ENCODE peak calls at places on chromosomes 7 and 10, in six cellular contexts. One of them, this sample, is unnamed.

GRCh38 chr10:14016011-14016536 is 314.6 kb downstream of the FRMD4A start:
- DNase-seq in A549: no peak
- DNase-seq in K562: no peak
- DNase-seq in RPMI8226: peak
- DNase-seq in stimulated activated CD8-positive, alpha-beta memory T cell treated with anti-CD3 and anti-CD28 coated beads, Interleukin-7, amount 100 ng/mL, for 48 hours: no peak
- DNase-seq in AG04449: no peak
- DNase-seq in this sample: no peak

GRCh38 chr7:15720849-15721471 is 34.5 kb upstream of the MEOX2 start:
- DNase-seq in A549: peak
- DNase-seq in K562: peak
- DNase-seq in stimulated activated CD8-positive, alpha-beta memory T cell treated with anti-CD3 and anti-CD28 coated beads, Interleukin-7, amount 100 ng/mL, for 48 hours: no peak
- DNase-seq in AG04449: no peak
- DNase-seq in RPMI8226: peak
- DNase-seq in this sample: peak

GRCh38 chr10:121325490-121326231 is 272.6 kb downstream of the FGFR2 start:
- DNase-seq in A549: peak
- DNase-seq in RPMI8226: no peak
- DNase-seq in K562: no peak
- DNase-seq in AG04449: no peak
- DNase-seq in stimulated activated CD8-positive, alpha-beta memory T cell treated with anti-CD3 and anti-CD28 coated beads, Interleukin-7, amount 100 ng/mL, for 48 hours: no peak
- DNase-seq in this sample: no peak

GRCh38 chr10:18713077-18713476 is 53.8 kb downstream of the ARL5B start:
- DNase-seq in A549: peak
- DNase-seq in AG04449: peak
- DNase-seq in stimulated activated CD8-positive, alpha-beta memory T cell treated with anti-CD3 and anti-CD28 coated beads, Interleukin-7, amount 100 ng/mL, for 48 hours: no peak
- DNase-seq in RPMI8226: no peak
- DNase-seq in K562: no peak
- DNase-seq in this sample: peak

GRCh38 chr10:84407390-84408049 is 79.1 kb downstream of the CCSER2 start:
- DNase-seq in RPMI8226: no peak
- DNase-seq in stimulated activated CD8-positive, alpha-beta memory T cell treated with anti-CD3 and anti-CD28 coated beads, Interleukin-7, amount 100 ng/mL, for 48 hours: no peak
- DNase-seq in AG04449: no peak
- DNase-seq in A549: no peak
- DNase-seq in K562: peak
- DNase-seq in this sample: no peak

GRCh38 chr7:17902599-17902998 is 37.7 kb downstream of the SNX13 start:
- DNase-seq in AG04449: no peak
- DNase-seq in K562: no peak
- DNase-seq in A549: no peak
- DNase-seq in RPMI8226: no peak
- DNase-seq in stimulated activated CD8-positive, alpha-beta memory T cell treated with anti-CD3 and anti-CD28 coated beads, Interleukin-7, amount 100 ng/mL, for 48 hours: no peak
- DNase-seq in this sample: no peak

GRCh38 chr10:129455625-129456024 is 11.4 kb upstream of the MGMT start:
- DNase-seq in K562: no peak
- DNase-seq in A549: no peak
- DNase-seq in stimulated activated CD8-positive, alpha-beta memory T cell treated with anti-CD3 and anti-CD28 coated beads, Interleukin-7, amount 100 ng/mL, for 48 hours: no peak
- DNase-seq in RPMI8226: no peak
- DNase-seq in AG04449: no peak
- DNase-seq in this sample: no peak

GRCh38 chr10:72254891-72255568 is 18.7 kb upstream of the DDIT4 start:
- DNase-seq in RPMI8226: no peak
- DNase-seq in stimulated activated CD8-positive, alpha-beta memory T cell treated with anti-CD3 and anti-CD28 coated beads, Interleukin-7, amount 100 ng/mL, for 48 hours: no peak
- DNase-seq in K562: peak
- DNase-seq in AG04449: no peak
- DNase-seq in A549: peak
- DNase-seq in this sample: peak

GRCh38 chr10:133307776-133308430 is 769 bp downstream of the TUBGCP2 start:
- DNase-seq in A549: peak
- DNase-seq in RPMI8226: peak
- DNase-seq in K562: no peak
- DNase-seq in AG04449: no peak
- DNase-seq in stimulated activated CD8-positive, alpha-beta memory T cell treated with anti-CD3 and anti-CD28 coated beads, Interleukin-7, amount 100 ng/mL, for 48 hours: no peak
- DNase-seq in this sample: peak

GRCh38 chr10:120805014-120805805 is 46.0 kb upstream of the WDR11 start:
- DNase-seq in A549: no peak
- DNase-seq in K562: no peak
- DNase-seq in RPMI8226: no peak
- DNase-seq in AG04449: no peak
- DNase-seq in stimulated activated CD8-positive, alpha-beta memory T cell treated with anti-CD3 and anti-CD28 coated beads, Interleukin-7, amount 100 ng/mL, for 48 hours: no peak
- DNase-seq in this sample: no peak

GRCh38 chr10:62047240-62047897 is 145.9 kb downstream of the ARID5B start:
- DNase-seq in A549: no peak
- DNase-seq in K562: no peak
- DNase-seq in RPMI8226: no peak
- DNase-seq in stimulated activated CD8-positive, alpha-beta memory T cell treated with anti-CD3 and anti-CD28 coated beads, Interleukin-7, amount 100 ng/mL, for 48 hours: no peak
- DNase-seq in AG04449: no peak
- DNase-seq in this sample: peak

GRCh38 chr7:98211221-98211675 is at the start of gene BHLHA15:
- DNase-seq in stimulated activated CD8-positive, alpha-beta memory T cell treated with anti-CD3 and anti-CD28 coated beads, Interleukin-7, amount 100 ng/mL, for 48 hours: no peak
- DNase-seq in K562: peak
- DNase-seq in A549: peak
- DNase-seq in RPMI8226: peak
- DNase-seq in AG04449: no peak
- DNase-seq in this sample: no peak

GRCh38 chr10:9863559-9864121 is 1154.0 kb upstream of the CELF2 start:
- DNase-seq in K562: no peak
- DNase-seq in stimulated activated CD8-positive, alpha-beta memory T cell treated with anti-CD3 and anti-CD28 coated beads, Interleukin-7, amount 100 ng/mL, for 48 hours: no peak
- DNase-seq in AG04449: no peak
- DNase-seq in A549: no peak
- DNase-seq in RPMI8226: no peak
- DNase-seq in this sample: no peak

GRCh38 chr7:35691827-35692307 is 3.1 kb downstream of the HERPUD2 start:
- DNase-seq in A549: no peak
- DNase-seq in K562: peak
- DNase-seq in AG04449: no peak
- DNase-seq in RPMI8226: no peak
- DNase-seq in stimulated activated CD8-positive, alpha-beta memory T cell treated with anti-CD3 and anti-CD28 coated beads, Interleukin-7, amount 100 ng/mL, for 48 hours: no peak
- DNase-seq in this sample: no peak

GRCh38 chr7:51789494-51789893 is 472.9 kb upstream of the COBL start:
- DNase-seq in K562: no peak
- DNase-seq in RPMI8226: no peak
- DNase-seq in AG04449: no peak
- DNase-seq in stimulated activated CD8-positive, alpha-beta memory T cell treated with anti-CD3 and anti-CD28 coated beads, Interleukin-7, amount 100 ng/mL, for 48 hours: no peak
- DNase-seq in A549: no peak
- DNase-seq in this sample: no peak

GRCh38 chr7:111863269-111863668 is 301.0 kb upstream of the IMMP2L start:
- DNase-seq in AG04449: no peak
- DNase-seq in K562: no peak
- DNase-seq in A549: no peak
- DNase-seq in RPMI8226: no peak
- DNase-seq in stimulated activated CD8-positive, alpha-beta memory T cell treated with anti-CD3 and anti-CD28 coated beads, Interleukin-7, amount 100 ng/mL, for 48 hours: no peak
- DNase-seq in this sample: no peak

GRCh38 chr7:108351715-108352114 is 104.5 kb downstream of the NRCAM start:
- DNase-seq in AG04449: no peak
- DNase-seq in A549: peak
- DNase-seq in K562: no peak
- DNase-seq in RPMI8226: no peak
- DNase-seq in stimulated activated CD8-positive, alpha-beta memory T cell treated with anti-CD3 and anti-CD28 coated beads, Interleukin-7, amount 100 ng/mL, for 48 hours: no peak
- DNase-seq in this sample: no peak

GRCh38 chr7:69927461-69927860 is 329.2 kb downstream of the AUTS2 start:
- DNase-seq in RPMI8226: no peak
- DNase-seq in stimulated activated CD8-positive, alpha-beta memory T cell treated with anti-CD3 and anti-CD28 coated beads, Interleukin-7, amount 100 ng/mL, for 48 hours: no peak
- DNase-seq in AG04449: no peak
- DNase-seq in A549: no peak
- DNase-seq in K562: no peak
- DNase-seq in this sample: no peak